ENCODE peak calls at places on chromosomes 6 and 20, in seven cellular contexts. D is NCI-H2081, O is neural crest cell, M is heart left ventricle, P is mucosa of gallbladder, W is heart right ventricle, C is glutamatergic neuron. U is an unnamed sample.

GRCh38 chr6:170129691-170130171 is 161.1 kb downstream of the DLL1 start:
- DNase-seq in D (peak; percentile 71), P (peak; percentile 56), C (no peak), W (peak; percentile 75), O (no peak), M (peak; percentile 87), U (no peak)

GRCh38 chr6:13427838-13428527 is 59.4 kb downstream of the GFOD1 start:
- DNase-seq in W (no peak), O (no peak), M (no peak), C (no peak), P (no peak), D (no peak), U (no peak)

GRCh38 chr6:157990321-157991066 is 8.8 kb downstream of the SYNJ2 start:
- DNase-seq in P (no peak), C (no peak), D (no peak), O (no peak), M (no peak), W (no peak), U (no peak)

GRCh38 chr6:56671651-56672461 is 29.2 kb upstream of the DST start:
- DNase-seq in P (no peak), M (no peak), C (no peak), D (peak; percentile 13), O (no peak), W (no peak), U (no peak)

GRCh38 chr6:84771732-84772131 is 7.3 kb upstream of the TBX18 start:
- DNase-seq in O (no peak), P (no peak), W (no peak), D (no peak), M (no peak), C (no peak), U (no peak)

GRCh38 chr20:11467436-11467835 is 450.3 kb upstream of the BTBD3 start:
- DNase-seq in P (no peak), C (no peak), M (no peak), D (no peak), W (no peak), O (no peak), U (no peak)

GRCh38 chr20:25356294-25356933 is 34.2 kb downstream of the ABHD12 start:
- DNase-seq in C (peak; percentile 80), O (no peak), M (no peak), D (peak; percentile 38), W (no peak), P (no peak), U (no peak)

GRCh38 chr6:12576389-12576788 is 140.2 kb upstream of the PHACTR1 start:
- DNase-seq in M (no peak), W (no peak), P (no peak), O (no peak), D (no peak), C (no peak), U (no peak)

GRCh38 chr20:46572181-46572580 is 21.7 kb upstream of the OCSTAMP start:
- DNase-seq in M (peak; percentile 48), O (no peak), C (no peak), W (peak; percentile 41), P (no peak), D (no peak), U (no peak)

GRCh38 chr6:162644153-162644552 is 83.4 kb downstream of the PRKN start:
- DNase-seq in M (no peak), W (no peak), P (no peak), O (no peak), D (no peak), C (no peak), U (no peak)

GRCh38 chr6:13615802-13616140 is 636 bp downstream of the NOL7 start:
- DNase-seq in D (no peak), P (peak; percentile 38), W (peak; percentile 22), M (peak; percentile 55), O (peak; percentile 30), C (peak; percentile 60), U (no peak)

GRCh38 chr6:27205375-27206278 is 41.9 kb upstream of the PRSS16 start:
- DNase-seq in M (no peak), D (no peak), W (no peak), C (no peak), O (no peak), P (no peak), U (no peak)

GRCh38 chr6:107323133-107323785 is 136.1 kb downstream of the PDSS2 start:
- DNase-seq in P (no peak), D (no peak), O (no peak), W (no peak), M (no peak), C (no peak), U (no peak)

GRCh38 chr6:152423216-152424103 is 213.7 kb downstream of the SYNE1 start:
- DNase-seq in D (no peak), C (no peak), W (no peak), M (no peak), O (no peak), P (no peak), U (no peak)

GRCh38 chr20:20366551-20366895 is 1.4 kb upstream of the INSM1 start:
- DNase-seq in D (peak; percentile 81), W (no peak), M (no peak), C (no peak), O (no peak), P (no peak), U (peak; percentile 91)

GRCh38 chr6:94036024-94036423 is 616.7 kb upstream of the EPHA7 start:
- DNase-seq in W (no peak), O (no peak), M (no peak), P (no peak), C (no peak), D (no peak), U (no peak)

GRCh38 chr6:62283828-62284411 is 2.1 kb downstream of the KHDRBS2 start:
- DNase-seq in M (no peak), P (peak; percentile 20), C (no peak), W (peak; percentile 4), O (peak; percentile 28), D (peak; percentile 72), U (peak; percentile 7)

GRCh38 chr20:35307666-35308653 is 15.7 kb upstream of the FAM83C start:
- DNase-seq in M (peak; percentile 85), D (peak; percentile 79), O (no peak), W (peak; percentile 56), C (no peak), P (peak; percentile 76), U (no peak)

GRCh38 chr6:150251566-150252186 is 108.8 kb downstream of the PPP1R14C start:
- DNase-seq in D (no peak), C (no peak), P (no peak), W (no peak), M (no peak), O (no peak), U (no peak)

GRCh38 chr6:148593130-148593812 is 153.6 kb upstream of the UST start:
- DNase-seq in M (peak; percentile 46), D (no peak), C (no peak), P (no peak), O (no peak), W (no peak), U (no peak)

GRCh38 chr6:35096129-35096852 is 44.8 kb downstream of the TCP11 start:
- DNase-seq in O (no peak), W (no peak), M (no peak), D (peak; percentile 90), C (no peak), P (no peak), U (no peak)

GRCh38 chr6:156767603-156768467 is 9.3 kb upstream of the ARID1B start:
- DNase-seq in M (no peak), D (no peak), W (no peak), O (no peak), C (no peak), P (no peak), U (no peak)

GRCh38 chr6:157823523-157824370 is 701 bp downstream of the SNX9 start:
- DNase-seq in O (peak; percentile 29), D (peak; percentile 31), P (peak; percentile 67), W (peak; percentile 66), M (peak; percentile 50), C (peak; percentile 40), U (no peak)

GRCh38 chr6:108263371-108263770 is 2.5 kb upstream of the SNX3 start:
- DNase-seq in P (no peak), C (no peak), O (no peak), D (no peak), M (no peak), W (no peak), U (no peak)

GRCh38 chr20:58610071-58610800 is 40.8 kb upstream of the STX16 start:
- DNase-seq in C (no peak), W (no peak), D (no peak), O (no peak), P (no peak), M (peak; percentile 25), U (no peak)

GRCh38 chr20:9051508-9051907 is 17.4 kb upstream of the PLCB4 start:
- DNase-seq in P (no peak), W (no peak), D (no peak), M (no peak), C (no peak), O (no peak), U (no peak)

GRCh38 chr6:141107562-141108160 is 1025.1 kb upstream of the GJE1 start:
- DNase-seq in D (no peak), W (no peak), M (no peak), O (no peak), P (no peak), C (no peak), U (no peak)

GRCh38 chr20:7935027-7935551 is 5.2 kb downstream of the HAO1 start:
- DNase-seq in D (no peak), O (no peak), P (no peak), W (no peak), C (no peak), M (no peak), U (no peak)

GRCh38 chr6:35206346-35206745 is 7.4 kb upstream of the SCUBE3 start:
- DNase-seq in M (no peak), C (no peak), P (no peak), D (no peak), O (no peak), W (no peak), U (no peak)

GRCh38 chr6:120556491-120556890 is 777.8 kb downstream of the TBC1D32 start:
- DNase-seq in M (no peak), P (no peak), D (peak; percentile 4), O (no peak), C (no peak), W (no peak), U (no peak)

GRCh38 chr6:108959972-108960582 is 111.9 kb downstream of the ARMC2 start:
- DNase-seq in M (no peak), P (no peak), O (no peak), D (no peak), W (no peak), C (no peak), U (no peak)

GRCh38 chr6:104591573-104592334 is 268.0 kb downstream of the HACE1 start:
- DNase-seq in W (no peak), C (no peak), P (no peak), O (no peak), D (no peak), M (no peak), U (no peak)

U was measured in NCI-H1930.